ENCODE peak calls at places on chromosomes 2 and 18, in eight cellular contexts. E, Y, L, H, S, D, C and Q are unnamed samples.

GRCh38 chr2:218861645-218862318 is 2.2 kb downstream of the WNT6 start:
- DNase-seq in E (no peak), Y (no peak), L (no peak), H (no peak), S (no peak), D (peak; percentile 37), C (peak; percentile 29), Q (no peak)

GRCh38 chr2:674319-674985 is 2.8 kb downstream of the TMEM18 start:
- DNase-seq in E (no peak), Y (no peak), L (no peak), H (no peak), S (no peak), D (no peak), C (peak; percentile 46), Q (no peak)

GRCh38 chr18:55753643-55754255 is 165.8 kb upstream of the TCF4 start:
- DNase-seq in E (peak; percentile 15), Y (no peak), L (no peak), H (no peak), S (peak; percentile 28), D (no peak), C (no peak), Q (no peak)

GRCh38 chr18:3720818-3721545 is 271.0 kb downstream of the TGIF1 start:
- DNase-seq in E (no peak), Y (no peak), L (no peak), H (peak; percentile 58), S (no peak), D (no peak), C (no peak), Q (no peak)

GRCh38 chr18:11728247-11728646 is 39.2 kb downstream of the GNAL start:
- DNase-seq in E (peak; percentile 37), Y (no peak), L (no peak), H (peak; percentile 9), S (no peak), D (no peak), C (peak; percentile 79), Q (no peak)

GRCh38 chr18:44748582-44748981 is 67.9 kb downstream of the SETBP1 start:
- DNase-seq in E (no peak), Y (no peak), L (no peak), H (no peak), S (no peak), D (no peak), C (no peak), Q (no peak)

GRCh38 chr2:40416486-40416885 is 35.4 kb downstream of the SLC8A1 start:
- DNase-seq in E (no peak), Y (no peak), L (no peak), H (no peak), S (no peak), D (no peak), C (no peak), Q (no peak)

GRCh38 chr2:159879061-159879604 is 81.1 kb upstream of the CD302 start:
- DNase-seq in E (no peak), Y (peak; percentile 16), L (no peak), H (no peak), S (peak; percentile 9), D (no peak), C (no peak), Q (no peak)